ENCODE peak calls at places on chromosomes 4 and X, in seven cellular contexts. U is DND-41; A is breast epithelium; M is tibial nerve; J is uterus; Q is effector memory CD4-positive, alpha-beta T cell; V is PC-9. Z is an unnamed sample. For H3K9me3, the result is how much of the 10 kb centered on the place peaks cover.

GRCh38 chrX:129510331-129510730 is 13.0 kb downstream of the SMARCA1 start:
- DNase-seq in U (no peak), A (no peak), M (no peak), J (no peak), Q (no peak), V (no peak), Z (no peak)

GRCh38 chr4:140427104-140427918 is at the start of gene CLGN:
- DNase-seq in U (peak), A (no peak), M (no peak), J (peak), Q (no peak), V (no peak), Z (no peak)

GRCh38 chr4:153013202-153013988 is 77.3 kb downstream of the FHDC1 start:
- DNase-seq in U (no peak), A (no peak), M (no peak), J (no peak), Q (no peak), V (no peak), Z (no peak)

GRCh38 chrX:139179592-139179991 is 350.9 kb upstream of the F9 start:
- DNase-seq in U (no peak), A (no peak), M (no peak), J (no peak), Q (no peak), V (no peak), Z (no peak)

GRCh38 chr4:78512357-78512920 is 39.1 kb upstream of the ANXA3 start:
- DNase-seq in U (no peak), A (no peak), M (no peak), J (no peak), Q (no peak), V (no peak), Z (no peak)

GRCh38 chr4:8558080-8558960 is 21.9 kb upstream of the GPR78 start:
- DNase-seq in U (no peak), A (no peak), M (no peak), J (no peak), Q (no peak), V (peak), Z (no peak)

GRCh38 chrX:7215842-7216241 is 67.9 kb upstream of the PUDP start:
- DNase-seq in U (no peak), A (no peak), M (no peak), J (no peak), Q (no peak), V (peak), Z (no peak)

GRCh38 chrX:25206761-25207160 is 191.0 kb upstream of the ARX start:
- DNase-seq in U (no peak), A (no peak), M (no peak), J (no peak), Q (no peak), V (no peak), Z (no peak)

GRCh38 chr4:139419388-139419914 is 34.5 kb upstream of the RAB33B start:
- DNase-seq in U (peak), A (peak), M (no peak), J (peak), Q (no peak), V (no peak), Z (peak)

GRCh38 chr4:174669278-174669677 is 147.0 kb upstream of the HPGD start:
- DNase-seq in U (no peak), A (no peak), M (no peak), J (no peak), Q (no peak), V (peak), Z (no peak)

GRCh38 chr4:109355835-109356234 is 53.4 kb upstream of the COL25A1 start:
- DNase-seq in U (no peak), A (no peak), M (no peak), J (no peak), Q (no peak), V (no peak), Z (no peak)

GRCh38 chr4:38322709-38323108 is 341.3 kb upstream of the KLF3 start:
- DNase-seq in U (no peak), A (no peak), M (no peak), J (no peak), Q (no peak), V (no peak), Z (no peak)

GRCh38 chr4:41072021-41072777 is 142.1 kb downstream of the APBB2 start:
- DNase-seq in U (no peak), A (no peak), M (no peak), J (no peak), Q (no peak), V (no peak), Z (no peak)

GRCh38 chrX:124300412-124300811 is 32.0 kb upstream of the TEX13D start:
- DNase-seq in U (no peak), A (no peak), M (no peak), J (no peak), Q (no peak), V (no peak), Z (no peak)

GRCh38 chrX:31333181-31333831 is 261.5 kb upstream of the FTHL17 start:
- DNase-seq in U (no peak), A (no peak), M (no peak), J (no peak), Q (no peak), V (peak), Z (no peak)

GRCh38 chr4:163395055-163395454 is 51.4 kb downstream of the NPY5R start:
- DNase-seq in U (no peak), A (no peak), M (no peak), J (no peak), Q (no peak), V (no peak), Z (no peak)

GRCh38 chrX:154351183-154352011 is 23.0 kb downstream of the FLNA start:
- DNase-seq in U (no peak), A (no peak), M (no peak), J (peak), Q (no peak), V (no peak), Z (no peak)

GRCh38 chrX:68666580-68666979 is 19.1 kb downstream of the STARD8 start:
- DNase-seq in U (no peak), A (no peak), M (no peak), J (no peak), Q (no peak), V (no peak), Z (peak)

DNA sequence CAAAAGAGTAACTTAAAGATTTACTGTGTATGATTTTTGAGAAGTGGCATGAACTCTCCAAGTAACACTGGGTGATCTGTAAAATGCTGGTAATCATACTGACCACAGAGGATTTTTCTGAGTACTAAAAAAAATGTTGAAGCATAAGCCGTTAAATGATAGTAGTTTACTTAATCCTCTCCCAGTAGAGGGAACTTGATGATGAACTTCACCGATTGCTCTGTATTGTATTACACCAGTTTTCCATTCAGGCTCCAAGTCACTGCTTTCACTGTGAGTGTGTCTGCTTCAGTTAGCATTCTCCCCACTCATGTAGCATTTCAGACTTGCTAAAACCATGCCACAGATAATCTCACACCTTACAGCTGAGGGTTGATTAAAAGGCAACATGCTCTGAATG is 294.1 kb downstream of the GBA3 start:
- DNase-seq in U (no peak), A (no peak), M (no peak), J (no peak), Q (no peak), V (no peak), Z (no peak)
- H3K9me3 ChIP-seq in U (under half), A (under half), M (under half), J (under half), Q (under half), V (under half), Z (under half)

GRCh38 chr4:177123811-177124210 is 185.9 kb upstream of the NEIL3 start:
- DNase-seq in U (no peak), A (no peak), M (no peak), J (no peak), Q (no peak), V (no peak), Z (no peak)
- H3K9me3 ChIP-seq in U (under half), A (under half), M (under half), J (under half), Q (under half), V (under half), Z (under half)

DNA sequence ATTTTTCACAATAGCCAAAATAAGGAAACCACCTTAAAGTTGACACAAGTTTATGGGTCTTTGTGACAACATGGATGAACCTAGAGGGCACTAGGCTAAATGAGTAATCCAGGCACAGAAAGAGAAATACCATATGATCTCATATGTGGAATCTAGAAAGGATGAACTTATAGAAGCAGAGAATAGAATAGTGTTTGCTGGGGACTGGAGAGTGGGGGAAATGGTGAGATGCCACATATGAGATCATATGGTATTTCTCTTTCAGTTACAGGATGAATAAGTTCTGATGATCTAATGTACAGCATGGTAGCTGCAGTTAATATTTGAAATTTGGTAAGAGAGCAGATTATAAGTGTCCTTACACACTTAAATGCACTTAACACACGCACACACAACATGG is 35.9 kb downstream of the F8A2 start:
- DNase-seq in U (no peak), A (no peak), M (no peak), J (no peak), Q (no peak), V (no peak), Z (no peak)
- H3K9me3 ChIP-seq in U (under half), A (under half), M (under half), J (under half), Q (under half), V (under half), Z (under half)

DNA sequence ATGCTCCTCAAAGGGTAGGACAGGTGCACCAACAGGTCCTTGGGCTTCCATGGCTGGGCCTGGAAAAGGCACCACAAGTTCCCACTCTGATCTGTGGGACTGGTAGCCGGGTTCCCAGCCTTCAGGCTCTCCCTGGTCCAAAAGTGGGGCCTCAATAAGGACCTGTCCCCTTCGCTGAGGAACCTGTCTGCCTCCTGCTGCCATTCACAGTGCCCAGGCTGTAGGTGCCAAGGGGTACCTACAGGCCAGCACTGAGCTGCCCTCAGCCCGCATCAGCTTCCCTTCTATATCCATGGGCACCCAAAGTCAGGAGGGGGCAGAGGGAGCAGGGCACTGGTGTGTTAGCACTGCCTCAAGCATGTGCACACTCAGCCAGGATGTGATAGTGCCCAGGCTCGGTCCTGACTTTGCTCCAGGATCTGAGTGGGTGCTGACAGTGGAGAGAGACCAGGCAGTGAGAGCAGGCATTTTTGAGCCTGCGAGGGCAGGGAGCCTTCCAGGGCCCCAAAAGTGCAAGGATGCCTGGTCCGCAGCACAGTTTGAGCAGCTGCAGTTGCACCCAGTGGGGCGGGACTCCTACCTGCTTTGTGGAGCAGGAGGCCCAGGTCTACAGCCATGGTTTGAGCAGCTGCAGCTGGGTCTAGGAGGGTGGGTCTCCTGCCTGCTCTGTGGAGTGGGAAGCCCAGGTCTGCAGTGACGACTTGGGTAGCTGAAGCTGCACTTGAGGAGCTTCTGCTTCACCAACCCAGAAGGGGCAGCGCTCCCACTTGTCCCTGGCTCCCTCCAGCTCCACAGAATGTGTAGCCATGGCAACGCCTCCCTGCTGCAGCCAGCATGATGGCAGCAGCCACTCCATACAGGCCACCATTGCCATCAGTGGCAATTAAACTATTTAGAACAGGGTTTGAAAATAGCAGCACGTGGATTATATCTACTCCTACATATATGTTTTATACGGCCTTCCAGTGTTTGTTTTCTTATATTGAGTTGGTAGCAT is 376.4 kb downstream of the KCTD8 start:
- DNase-seq in U (no peak), A (no peak), M (no peak), J (no peak), Q (no peak), V (no peak), Z (no peak)
- H3K9me3 ChIP-seq in U (under half), A (under half), M (under half), J (under half), Q (under half), V (under half), Z (under half)